ENCODE peak calls at places on chromosomes 4 and X, in four cellular contexts. W, A, S and U are unnamed samples.

GRCh38 chrX:74523870-74524735 is 90.3 kb downstream of the RLIM start:
- DNase-seq in A (no peak), S (no peak), W (no peak), U (no peak)

GRCh38 chr4:187602339-187603092 is 393.1 kb upstream of the ZFP42 start:
- DNase-seq in A (no peak), S (peak), W (peak), U (no peak)

GRCh38 chr4:174154455-174154854 is 129.0 kb downstream of the FBXO8 start:
- DNase-seq in A (no peak), W (peak), S (peak), U (no peak)

GRCh38 chrX:71870337-71871098 is 40.1 kb upstream of the NHSL2 start:
- DNase-seq in W (peak), A (no peak), S (no peak), U (peak)

GRCh38 chrX:39653656-39654055 is 444.1 kb downstream of the BCOR start:
- DNase-seq in S (no peak), A (no peak), W (no peak), U (no peak)

GRCh38 chrX:10569946-10570345 is 50.4 kb downstream of the MID1 start:
- DNase-seq in S (peak), W (peak), A (no peak), U (no peak)

GRCh38 chrX:52216541-52216940 is 31.9 kb downstream of the MAGED4 start:
- DNase-seq in A (no peak), W (no peak), S (no peak), U (no peak)

GRCh38 chr4:59729321-59729720 is 1470.8 kb upstream of the ADGRL3 start:
- DNase-seq in W (no peak), S (no peak), A (no peak), U (no peak)

GRCh38 chr4:48341776-48342558 is 638 bp downstream of the SLAIN2 start:
- DNase-seq in S (peak), W (peak), A (no peak), U (no peak)

GRCh38 chr4:72394264-72394663 is 174.8 kb downstream of the ADAMTS3 start:
- DNase-seq in A (no peak), S (peak), W (peak), U (no peak)

GRCh38 chr4:10144479-10144878 is 27.9 kb upstream of the WDR1 start:
- DNase-seq in W (no peak), A (no peak), S (no peak), U (no peak)

GRCh38 chrX:135737361-135738071 is 24.1 kb downstream of the CT45A1 start:
- DNase-seq in A (no peak), W (peak), S (peak), U (no peak)

GRCh38 chr4:126775485-126776106 is 857.2 kb upstream of the INTU start:
- DNase-seq in A (no peak), W (no peak), S (no peak), U (no peak)

GRCh38 chrX:36961590-36961989 is 46.6 kb upstream of the FAM47C start:
- DNase-seq in S (no peak), A (no peak), W (no peak), U (no peak)

GRCh38 chrX:10989386-10989785 is 121.7 kb upstream of the HCCS start:
- DNase-seq in W (peak), A (no peak), S (no peak), U (no peak)

GRCh38 chrX:119618439-119618838 is 12.2 kb upstream of the NKRF start:
- DNase-seq in A (peak), W (no peak), S (no peak), U (no peak)

GRCh38 chrX:9339603-9340569 is 125.0 kb upstream of the TBL1X start:
- DNase-seq in W (no peak), S (no peak), A (no peak), U (no peak)

GRCh38 chrX:150358651-150359050 is 4.5 kb upstream of the MAMLD1 start:
- DNase-seq in W (no peak), S (no peak), A (no peak), U (no peak)
- TF ChIP-seq CTCF in W (no peak), S (no peak), A (no peak), U (no peak)

DNA sequence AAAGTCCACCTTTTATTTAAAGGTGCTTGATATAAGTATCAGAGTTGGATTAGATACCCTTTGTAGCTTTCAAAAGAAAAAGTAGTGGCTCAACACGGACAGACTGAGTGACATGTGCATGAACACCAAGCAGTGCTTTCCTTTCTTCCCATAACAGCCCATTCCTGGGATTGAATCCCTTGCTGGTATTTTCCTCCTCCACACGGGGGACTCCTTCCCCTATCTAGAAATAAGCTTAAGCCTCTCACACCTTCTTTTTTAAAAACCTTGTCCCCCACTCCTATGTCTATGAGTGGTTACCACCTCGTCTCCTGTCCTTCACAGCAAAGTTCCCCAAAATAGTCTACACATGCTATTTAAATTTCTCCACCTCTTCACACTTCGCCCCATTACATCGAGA is 5.1 kb downstream of the AP1S2 start:
- DNase-seq in S (peak), A (no peak), W (peak), U (no peak)
- TF ChIP-seq CTCF in S (peak), A (no peak), W (peak), U (no peak)

GRCh38 chr4:160175064-160175643 is 1072.3 kb downstream of the RAPGEF2 start:
- DNase-seq in A (no peak), S (peak), W (peak), U (no peak)
- TF ChIP-seq CTCF in A (no peak), S (peak), W (no peak), U (no peak)

GRCh38 chr4:473575-474457 is 25.1 kb downstream of the ZNF721 start:
- DNase-seq in S (peak), A (peak), W (peak), U (peak)
- TF ChIP-seq CTCF in S (no peak), A (no peak), W (no peak), U (no peak)

DNA sequence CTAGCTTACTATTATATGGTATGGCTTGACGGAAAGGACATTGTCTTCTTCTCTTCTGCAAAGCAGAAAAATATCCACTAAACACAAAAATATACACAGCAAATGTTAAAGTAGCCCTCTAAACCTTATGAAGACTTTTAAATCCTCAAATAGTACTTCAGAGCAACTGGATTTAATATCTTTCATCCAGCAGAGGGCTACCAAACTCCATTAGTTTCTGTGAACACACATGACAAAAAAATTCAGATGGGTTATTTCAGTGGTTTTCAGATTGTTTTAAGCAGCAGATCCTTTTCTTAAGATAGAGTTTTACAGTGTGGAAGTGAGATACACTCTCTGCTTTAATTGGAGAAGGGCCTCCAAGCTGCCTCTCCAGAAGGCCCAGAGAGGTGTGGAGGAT is 56.6 kb downstream of the ANK2 start:
- DNase-seq in A (no peak), S (peak), W (peak), U (no peak)
- TF ChIP-seq CTCF in A (no peak), S (peak), W (peak), U (peak)